ENCODE peak calls at places on chromosomes 6 and 20, in five cellular contexts. One of them, this sample, is unnamed.

GRCh38 chr6:124783344-124783743 is 178.9 kb upstream of the RNF217 start:
- DNase-seq in endothelial cell of umbilical vein: no peak
- DNase-seq in activated CD4-positive, alpha-beta T cell treated with anti-CD3 and anti-CD28 coated beads, Interleukin-2, amount 50 U/mL, for 24 hours: no peak
- DNase-seq in GM10248: no peak
- DNase-seq in HL-60: no peak
- DNase-seq in this sample: no peak

GRCh38 chr6:168732676-168733075 is 291.7 kb downstream of the SMOC2 start:
- DNase-seq in HL-60: no peak
- DNase-seq in activated CD4-positive, alpha-beta T cell treated with anti-CD3 and anti-CD28 coated beads, Interleukin-2, amount 50 U/mL, for 24 hours: no peak
- DNase-seq in endothelial cell of umbilical vein: no peak
- DNase-seq in GM10248: no peak
- DNase-seq in this sample: no peak

GRCh38 chr6:84156306-84156705 is 71.1 kb downstream of the CEP162 start:
- DNase-seq in HL-60: no peak
- DNase-seq in endothelial cell of umbilical vein: no peak
- DNase-seq in GM10248: no peak
- DNase-seq in activated CD4-positive, alpha-beta T cell treated with anti-CD3 and anti-CD28 coated beads, Interleukin-2, amount 50 U/mL, for 24 hours: no peak
- DNase-seq in this sample: no peak

GRCh38 chr6:10421508-10422281 is 6.8 kb upstream of the TFAP2A start:
- DNase-seq in endothelial cell of umbilical vein: no peak
- DNase-seq in GM10248: peak; percentile 16
- DNase-seq in HL-60: no peak
- DNase-seq in activated CD4-positive, alpha-beta T cell treated with anti-CD3 and anti-CD28 coated beads, Interleukin-2, amount 50 U/mL, for 24 hours: no peak
- DNase-seq in this sample: no peak

GRCh38 chr6:106184629-106185028 is 98.5 kb downstream of the PRDM1 start:
- DNase-seq in GM10248: no peak
- DNase-seq in endothelial cell of umbilical vein: no peak
- DNase-seq in HL-60: no peak
- DNase-seq in activated CD4-positive, alpha-beta T cell treated with anti-CD3 and anti-CD28 coated beads, Interleukin-2, amount 50 U/mL, for 24 hours: no peak
- DNase-seq in this sample: no peak

GRCh38 chr6:18101873-18102272 is 20.6 kb downstream of the NHLRC1 start:
- DNase-seq in HL-60: no peak
- DNase-seq in activated CD4-positive, alpha-beta T cell treated with anti-CD3 and anti-CD28 coated beads, Interleukin-2, amount 50 U/mL, for 24 hours: no peak
- DNase-seq in endothelial cell of umbilical vein: no peak
- DNase-seq in GM10248: no peak
- DNase-seq in this sample: no peak

GRCh38 chr6:132489376-132489775 is 23.5 kb downstream of the STX7 start:
- DNase-seq in endothelial cell of umbilical vein: no peak
- DNase-seq in activated CD4-positive, alpha-beta T cell treated with anti-CD3 and anti-CD28 coated beads, Interleukin-2, amount 50 U/mL, for 24 hours: no peak
- DNase-seq in GM10248: no peak
- DNase-seq in HL-60: no peak
- DNase-seq in this sample: no peak

GRCh38 chr20:10064611-10065010 is 29.8 kb downstream of the ANKEF1 start:
- DNase-seq in activated CD4-positive, alpha-beta T cell treated with anti-CD3 and anti-CD28 coated beads, Interleukin-2, amount 50 U/mL, for 24 hours: no peak
- DNase-seq in GM10248: no peak
- DNase-seq in HL-60: no peak
- DNase-seq in endothelial cell of umbilical vein: no peak
- DNase-seq in this sample: no peak

GRCh38 chr20:53581444-53582311 is 12.0 kb downstream of the ZNF217 start:
- DNase-seq in activated CD4-positive, alpha-beta T cell treated with anti-CD3 and anti-CD28 coated beads, Interleukin-2, amount 50 U/mL, for 24 hours: no peak
- DNase-seq in HL-60: peak; percentile 53
- DNase-seq in GM10248: no peak
- DNase-seq in endothelial cell of umbilical vein: no peak
- DNase-seq in this sample: no peak

GRCh38 chr6:132445201-132445951 is 44.1 kb upstream of the MOXD1 start:
- DNase-seq in activated CD4-positive, alpha-beta T cell treated with anti-CD3 and anti-CD28 coated beads, Interleukin-2, amount 50 U/mL, for 24 hours: no peak
- DNase-seq in HL-60: no peak
- DNase-seq in endothelial cell of umbilical vein: no peak
- DNase-seq in GM10248: no peak
- DNase-seq in this sample: peak; percentile 83

GRCh38 chr6:85551264-85551663 is 42.4 kb downstream of the SNX14 start:
- DNase-seq in activated CD4-positive, alpha-beta T cell treated with anti-CD3 and anti-CD28 coated beads, Interleukin-2, amount 50 U/mL, for 24 hours: no peak
- DNase-seq in HL-60: no peak
- DNase-seq in GM10248: no peak
- DNase-seq in endothelial cell of umbilical vein: no peak
- DNase-seq in this sample: no peak

GRCh38 chr6:82322386-82322785 is 41.2 kb upstream of the TPBG start:
- DNase-seq in HL-60: no peak
- DNase-seq in activated CD4-positive, alpha-beta T cell treated with anti-CD3 and anti-CD28 coated beads, Interleukin-2, amount 50 U/mL, for 24 hours: no peak
- DNase-seq in GM10248: no peak
- DNase-seq in endothelial cell of umbilical vein: no peak
- DNase-seq in this sample: no peak

GRCh38 chr20:15550116-15550870 is 1023.0 kb downstream of the KIF16B start:
- DNase-seq in GM10248: no peak
- DNase-seq in activated CD4-positive, alpha-beta T cell treated with anti-CD3 and anti-CD28 coated beads, Interleukin-2, amount 50 U/mL, for 24 hours: no peak
- DNase-seq in HL-60: no peak
- DNase-seq in endothelial cell of umbilical vein: no peak
- DNase-seq in this sample: no peak

GRCh38 chr20:36497856-36498255 is 43.5 kb upstream of the MYL9 start:
- DNase-seq in GM10248: no peak
- DNase-seq in activated CD4-positive, alpha-beta T cell treated with anti-CD3 and anti-CD28 coated beads, Interleukin-2, amount 50 U/mL, for 24 hours: no peak
- DNase-seq in endothelial cell of umbilical vein: no peak
- DNase-seq in HL-60: no peak
- DNase-seq in this sample: no peak

GRCh38 chr6:160387887-160388286 is 39.7 kb downstream of the SLC22A3 start:
- DNase-seq in endothelial cell of umbilical vein: no peak
- DNase-seq in HL-60: no peak
- DNase-seq in GM10248: no peak
- DNase-seq in activated CD4-positive, alpha-beta T cell treated with anti-CD3 and anti-CD28 coated beads, Interleukin-2, amount 50 U/mL, for 24 hours: no peak
- DNase-seq in this sample: no peak

GRCh38 chr6:34771727-34772126 is 14.4 kb downstream of the SNRPC start:
- DNase-seq in GM10248: no peak
- DNase-seq in HL-60: no peak
- DNase-seq in activated CD4-positive, alpha-beta T cell treated with anti-CD3 and anti-CD28 coated beads, Interleukin-2, amount 50 U/mL, for 24 hours: no peak
- DNase-seq in endothelial cell of umbilical vein: no peak
- DNase-seq in this sample: no peak

GRCh38 chr20:25692499-25692898 is 4.2 kb downstream of the ZNF337 start:
- DNase-seq in endothelial cell of umbilical vein: no peak
- DNase-seq in HL-60: no peak
- DNase-seq in activated CD4-positive, alpha-beta T cell treated with anti-CD3 and anti-CD28 coated beads, Interleukin-2, amount 50 U/mL, for 24 hours: no peak
- DNase-seq in GM10248: no peak
- DNase-seq in this sample: no peak

GRCh38 chr20:38870733-38871559 is 55.3 kb upstream of the FAM83D start:
- DNase-seq in HL-60: no peak
- DNase-seq in endothelial cell of umbilical vein: peak; percentile 44
- DNase-seq in GM10248: no peak
- DNase-seq in activated CD4-positive, alpha-beta T cell treated with anti-CD3 and anti-CD28 coated beads, Interleukin-2, amount 50 U/mL, for 24 hours: no peak
- DNase-seq in this sample: peak; percentile 23

GRCh38 chr6:157762636-157763035 is 60.4 kb upstream of the SNX9 start:
- DNase-seq in HL-60: no peak
- DNase-seq in GM10248: no peak
- DNase-seq in endothelial cell of umbilical vein: peak; percentile 39
- DNase-seq in activated CD4-positive, alpha-beta T cell treated with anti-CD3 and anti-CD28 coated beads, Interleukin-2, amount 50 U/mL, for 24 hours: no peak
- DNase-seq in this sample: no peak

GRCh38 chr6:106060167-106060566 is 26.0 kb upstream of the PRDM1 start:
- DNase-seq in activated CD4-positive, alpha-beta T cell treated with anti-CD3 and anti-CD28 coated beads, Interleukin-2, amount 50 U/mL, for 24 hours: no peak
- DNase-seq in endothelial cell of umbilical vein: no peak
- DNase-seq in HL-60: no peak
- DNase-seq in GM10248: no peak
- DNase-seq in this sample: no peak

GRCh38 chr6:127225497-127225896 is 41.2 kb upstream of the RNF146 start:
- DNase-seq in HL-60: no peak
- DNase-seq in activated CD4-positive, alpha-beta T cell treated with anti-CD3 and anti-CD28 coated beads, Interleukin-2, amount 50 U/mL, for 24 hours: no peak
- DNase-seq in endothelial cell of umbilical vein: no peak
- DNase-seq in GM10248: no peak
- DNase-seq in this sample: no peak

GRCh38 chr6:38248500-38249234 is 391.1 kb downstream of the BTBD9 start:
- DNase-seq in activated CD4-positive, alpha-beta T cell treated with anti-CD3 and anti-CD28 coated beads, Interleukin-2, amount 50 U/mL, for 24 hours: no peak
- DNase-seq in endothelial cell of umbilical vein: no peak
- DNase-seq in HL-60: no peak
- DNase-seq in GM10248: no peak
- DNase-seq in this sample: no peak

GRCh38 chr20:31594558-31595379 is 10.3 kb upstream of the ID1 start:
- DNase-seq in endothelial cell of umbilical vein: peak; percentile 62
- DNase-seq in HL-60: no peak
- DNase-seq in GM10248: no peak
- DNase-seq in activated CD4-positive, alpha-beta T cell treated with anti-CD3 and anti-CD28 coated beads, Interleukin-2, amount 50 U/mL, for 24 hours: no peak
- DNase-seq in this sample: no peak

GRCh38 chr6:169801396-169802160 is 50.2 kb downstream of the ERMARD start:
- DNase-seq in GM10248: no peak
- DNase-seq in activated CD4-positive, alpha-beta T cell treated with anti-CD3 and anti-CD28 coated beads, Interleukin-2, amount 50 U/mL, for 24 hours: no peak
- DNase-seq in HL-60: no peak
- DNase-seq in endothelial cell of umbilical vein: no peak
- DNase-seq in this sample: no peak

GRCh38 chr20:12130781-12131180 is 213.1 kb downstream of the BTBD3 start:
- DNase-seq in endothelial cell of umbilical vein: no peak
- DNase-seq in HL-60: no peak
- DNase-seq in GM10248: no peak
- DNase-seq in activated CD4-positive, alpha-beta T cell treated with anti-CD3 and anti-CD28 coated beads, Interleukin-2, amount 50 U/mL, for 24 hours: no peak
- DNase-seq in this sample: no peak

GRCh38 chr6:159946912-159947311 is 22.0 kb upstream of the IGF2R start:
- DNase-seq in HL-60: no peak
- DNase-seq in endothelial cell of umbilical vein: no peak
- DNase-seq in activated CD4-positive, alpha-beta T cell treated with anti-CD3 and anti-CD28 coated beads, Interleukin-2, amount 50 U/mL, for 24 hours: no peak
- DNase-seq in GM10248: no peak
- DNase-seq in this sample: no peak

GRCh38 chr20:48217191-48217590 is 431.9 kb upstream of the SULF2 start:
- DNase-seq in GM10248: no peak
- DNase-seq in HL-60: no peak
- DNase-seq in activated CD4-positive, alpha-beta T cell treated with anti-CD3 and anti-CD28 coated beads, Interleukin-2, amount 50 U/mL, for 24 hours: no peak
- DNase-seq in endothelial cell of umbilical vein: no peak
- DNase-seq in this sample: no peak

GRCh38 chr6:111430605-111431378 is 52.2 kb downstream of the REV3L start:
- DNase-seq in GM10248: no peak
- DNase-seq in activated CD4-positive, alpha-beta T cell treated with anti-CD3 and anti-CD28 coated beads, Interleukin-2, amount 50 U/mL, for 24 hours: no peak
- DNase-seq in HL-60: no peak
- DNase-seq in endothelial cell of umbilical vein: no peak
- DNase-seq in this sample: no peak

GRCh38 chr6:153301602-153302001 is 170.5 kb upstream of the RGS17 start:
- DNase-seq in GM10248: no peak
- DNase-seq in endothelial cell of umbilical vein: no peak
- DNase-seq in HL-60: no peak
- DNase-seq in activated CD4-positive, alpha-beta T cell treated with anti-CD3 and anti-CD28 coated beads, Interleukin-2, amount 50 U/mL, for 24 hours: no peak
- DNase-seq in this sample: no peak

GRCh38 chr20:23659989-23660837 is 22.5 kb upstream of the CST3 start:
- DNase-seq in HL-60: no peak
- DNase-seq in endothelial cell of umbilical vein: no peak
- DNase-seq in activated CD4-positive, alpha-beta T cell treated with anti-CD3 and anti-CD28 coated beads, Interleukin-2, amount 50 U/mL, for 24 hours: no peak
- DNase-seq in GM10248: no peak
- DNase-seq in this sample: no peak

GRCh38 chr6:142698751-142699150 is 246.2 kb downstream of the HIVEP2 start:
- DNase-seq in activated CD4-positive, alpha-beta T cell treated with anti-CD3 and anti-CD28 coated beads, Interleukin-2, amount 50 U/mL, for 24 hours: no peak
- DNase-seq in endothelial cell of umbilical vein: no peak
- DNase-seq in GM10248: no peak
- DNase-seq in HL-60: no peak
- DNase-seq in this sample: no peak

GRCh38 chr6:42226251-42227143 is 8.8 kb upstream of the MRPS10 start:
- DNase-seq in HL-60: no peak
- DNase-seq in GM10248: no peak
- DNase-seq in endothelial cell of umbilical vein: no peak
- DNase-seq in activated CD4-positive, alpha-beta T cell treated with anti-CD3 and anti-CD28 coated beads, Interleukin-2, amount 50 U/mL, for 24 hours: no peak
- DNase-seq in this sample: peak; percentile 88

This sample was measured in kidney epithelial cell.